ENCODE peak calls at places on chromosome 1, in ten cellular contexts. J is NCI-H2081 treated with DMSO at 0.1 percent for 48 hours; I is NCI-H187 treated with DMSO at 0.1 percent for 48 hours; L is stimulated activated naive CD4-positive, alpha-beta T cell; T is foreskin fibroblast; E is endothelial cell; W is endodermal cell; U is smooth muscle cell of the brain vasculature; V is fibroblast of lung; F is cortex of kidney. Z is an unnamed sample.

GRCh38 chr1:31434101-31434871 is 21.3 kb downstream of the SERINC2 start:
- DNase-seq in J (no peak), I (no peak), L (no peak), T (peak; percentile 21), E (no peak), W (peak; percentile 51), U (no peak), V (no peak), F (no peak), Z (no peak)

GRCh38 chr1:109821831-109822745 is 58.4 kb upstream of the EPS8L3 start:
- DNase-seq in J (no peak), I (no peak), L (no peak), T (peak; percentile 78), E (no peak), W (peak; percentile 38), U (no peak), V (peak; percentile 62), F (no peak), Z (no peak)

GRCh38 chr1:190478193-190479007 is 736 bp upstream of the BRINP3 start:
- DNase-seq in J (peak; percentile 41), I (no peak), L (no peak), T (peak; percentile 63), E (peak; percentile 35), W (peak; percentile 84), U (peak; percentile 2), V (peak; percentile 62), F (no peak), Z (no peak)

GRCh38 chr1:44941424-44942324 is 44.7 kb downstream of the EIF2B3 start:
- DNase-seq in J (no peak), I (no peak), L (no peak), T (no peak), E (no peak), W (no peak), U (no peak), V (no peak), F (no peak), Z (no peak)

GRCh38 chr1:223312273-223312672 is 51.7 kb downstream of the SUSD4 start:
- DNase-seq in J (no peak), I (no peak), L (no peak), T (no peak), E (no peak), W (no peak), U (no peak), V (no peak), F (no peak), Z (no peak)

GRCh38 chr1:10656431-10656830 is 140.0 kb downstream of the CASZ1 start:
- DNase-seq in J (no peak), I (no peak), L (no peak), T (no peak), E (no peak), W (no peak), U (no peak), V (no peak), F (no peak), Z (no peak)

GRCh38 chr1:147769107-147769506 is 8.7 kb upstream of the GJA5 start:
- DNase-seq in J (no peak), I (no peak), L (no peak), T (no peak), E (no peak), W (no peak), U (no peak), V (peak; percentile 50), F (no peak), Z (no peak)

GRCh38 chr1:38044224-38045215 is 2.1 kb downstream of the POU3F1 start:
- DNase-seq in J (no peak), I (no peak), L (no peak), T (peak; percentile 30), E (no peak), W (no peak), U (no peak), V (peak; percentile 22), F (no peak), Z (no peak)